ENCODE peak calls at places on chromosomes 16 and 17, in eight cellular contexts. Y, X, P, G, L, R, S and V are unnamed samples.

GRCh38 chr17:15029469-15029868 is 235.7 kb downstream of the PMP22 start:
- DNase-seq in Y (no peak), X (no peak), P (no peak), G (no peak), L (no peak), R (no peak), S (no peak), V (no peak)

GRCh38 chr17:48294989-48295892 is 134.8 kb downstream of the SKAP1 start:
- DNase-seq in Y (no peak), X (no peak), P (no peak), G (no peak), L (no peak), R (no peak), S (peak; percentile 1), V (no peak)

GRCh38 chr17:51372345-51373004 is 112.1 kb downstream of the UTP18 start:
- DNase-seq in Y (no peak), X (no peak), P (peak; percentile 39), G (peak; percentile 30), L (no peak), R (peak; percentile 16), S (no peak), V (peak; percentile 49)

GRCh38 chr16:66588981-66589713 is 9.9 kb downstream of the CMTM2 start:
- DNase-seq in Y (peak; percentile 41), X (peak; percentile 62), P (peak; percentile 51), G (peak; percentile 70), L (no peak), R (no peak), S (no peak), V (peak; percentile 32)

GRCh38 chr17:9230346-9230745 is 209.0 kb downstream of the NTN1 start:
- DNase-seq in Y (no peak), X (no peak), P (peak; percentile 17), G (no peak), L (peak; percentile 46), R (no peak), S (no peak), V (no peak)

GRCh38 chr16:24999856-25000447 is 15.2 kb downstream of the ARHGAP17 start:
- DNase-seq in Y (no peak), X (no peak), P (peak; percentile 54), G (no peak), L (no peak), R (no peak), S (no peak), V (no peak)

GRCh38 chr16:11379420-11379819 is 34.2 kb downstream of the RMI2 start:
- DNase-seq in Y (no peak), X (no peak), P (peak; percentile 12), G (peak; percentile 68), L (no peak), R (no peak), S (no peak), V (no peak)

GRCh38 chr17:4845128-4845527 is 12.0 kb downstream of the MINK1 start:
- DNase-seq in Y (no peak), X (no peak), P (no peak), G (no peak), L (no peak), R (no peak), S (no peak), V (no peak)

GRCh38 chr16:58024673-58025350 is 742 bp upstream of the MMP15 start:
- DNase-seq in Y (no peak), X (peak; percentile 13), P (peak; percentile 37), G (peak; percentile 32), L (no peak), R (no peak), S (no peak), V (peak; percentile 77)

GRCh38 chr17:65495255-65496060 is 66.0 kb downstream of the AXIN2 start:
- DNase-seq in Y (no peak), X (peak; percentile 6), P (no peak), G (no peak), L (no peak), R (no peak), S (no peak), V (no peak)

GRCh38 chr17:77914440-77915254 is 43.9 kb upstream of the TNRC6C start:
- DNase-seq in Y (no peak), X (no peak), P (no peak), G (no peak), L (no peak), R (no peak), S (no peak), V (no peak)